ENCODE peak calls at places on chromosomes 16 and 17, in four cellular contexts. N is AG08396; I is GM18507; G is activated effector memory CD4-positive, alpha-beta T cell treated with Interleukin-2 at 50 U/mL for 16 hours. P is an unnamed sample.

GRCh38 chr17:81514735-81515529 is 2.3 kb upstream of the ACTG1 start:
- DNase-seq in N (peak), I (no peak), G (peak), P (no peak)

GRCh38 chr16:53821487-53821886 is 117.5 kb downstream of the FTO start:
- DNase-seq in N (no peak), I (no peak), G (no peak), P (no peak)

GRCh38 chr16:67672739-67673662 is 6.4 kb downstream of the C16orf86 start:
- DNase-seq in N (peak), I (peak), G (peak), P (no peak)

GRCh38 chr17:2050871-2051387 is 4.0 kb upstream of the HIC1 start:
- DNase-seq in N (no peak), I (no peak), G (no peak), P (no peak)

GRCh38 chr17:40168262-40168832 is 8.9 kb upstream of the RAPGEFL1 start:
- DNase-seq in N (peak), I (no peak), G (no peak), P (peak)

GRCh38 chr17:48219605-48220004 is 112.0 kb downstream of the SNX11 start:
- DNase-seq in N (no peak), I (no peak), G (no peak), P (no peak)

GRCh38 chr16:87809150-87809902 is 43.5 kb upstream of the KLHDC4 start:
- DNase-seq in N (no peak), I (peak), G (no peak), P (no peak)

GRCh38 chr17:58351182-58351581 is 819 bp downstream of the SUPT4H1 start:
- DNase-seq in N (no peak), I (no peak), G (no peak), P (no peak)

GRCh38 chr17:7186241-7186640 is 7.1 kb upstream of the ASGR1 start:
- DNase-seq in N (no peak), I (no peak), G (no peak), P (no peak)

GRCh38 chr17:66655461-66655860 is 179.5 kb upstream of the CACNG5 start:
- DNase-seq in N (no peak), I (no peak), G (no peak), P (no peak)

P was measured in retinal pigment epithelial cell.